ENCODE peak calls at places on chromosomes 3 and 15, in four cellular contexts. J is sigmoid colon, I is BJ, Q is A549. W is an unnamed sample.

GRCh38 chr3:61899700-61900462 is 338.5 kb downstream of the PTPRG start:
- DNase-seq in J (no peak), I (no peak), Q (no peak), W (no peak)

GRCh38 chr15:78065973-78066946 is 11.3 kb downstream of the TBC1D2B start:
- DNase-seq in J (peak), Q (no peak), I (no peak), W (no peak)

GRCh38 chr3:177201707-177202397 is 4.6 kb upstream of the TBL1XR1 start:
- DNase-seq in I (no peak), J (no peak), Q (no peak), W (no peak)

GRCh38 chr3:167978486-167978885 is 117.2 kb downstream of the GOLIM4 start:
- DNase-seq in J (no peak), Q (no peak), I (no peak), W (no peak)

GRCh38 chr3:9316881-9317341 is 45.9 kb upstream of the THUMPD3 start:
- DNase-seq in Q (no peak), J (peak), I (peak), W (no peak)

GRCh38 chr3:17300441-17300840 is 415.7 kb downstream of the PLCL2 start:
- DNase-seq in J (no peak), I (no peak), Q (no peak), W (no peak)

GRCh38 chr3:48397767-48398681 is 26.0 kb downstream of the FBXW12 start:
- DNase-seq in Q (no peak), I (no peak), J (no peak), W (no peak)

GRCh38 chr15:66646308-66646707 is 55.7 kb upstream of the SMAD6 start:
- DNase-seq in I (no peak), J (no peak), Q (no peak), W (no peak)

GRCh38 chr15:98292442-98293240 is 332.1 kb downstream of the ARRDC4 start:
- DNase-seq in I (no peak), J (peak), Q (peak), W (no peak)

GRCh38 chr3:10688126-10688525 is 127.9 kb upstream of the SLC6A11 start:
- DNase-seq in J (no peak), Q (no peak), I (no peak), W (no peak)

GRCh38 chr15:83919319-83919830 is 265.5 kb downstream of the ADAMTSL3 start:
- DNase-seq in I (no peak), Q (no peak), J (no peak), W (no peak)

GRCh38 chr15:59292393-59292792 is 80.3 kb downstream of the MYO1E start:
- DNase-seq in J (no peak), I (no peak), Q (no peak), W (no peak)

GRCh38 chr15:68781766-68782588 is 38.7 kb downstream of the ANP32A start:
- DNase-seq in I (no peak), Q (no peak), J (no peak), W (no peak)

GRCh38 chr3:126891791-126892190 is 91.1 kb upstream of the PLXNA1 start:
- DNase-seq in Q (no peak), J (no peak), I (no peak), W (no peak)

GRCh38 chr15:63274427-63274826 is 3.0 kb upstream of the APH1B start:
- DNase-seq in J (no peak), I (no peak), Q (no peak), W (no peak)

GRCh38 chr3:100455841-100456550 is 36.4 kb upstream of the TMEM45A start:
- DNase-seq in J (no peak), Q (no peak), I (no peak), W (no peak)

GRCh38 chr15:63371297-63371918 is 10.2 kb downstream of the CA12 start:
- DNase-seq in Q (no peak), J (peak), I (no peak), W (no peak)

GRCh38 chr3:32438596-32439344 is 47.1 kb downstream of the CMTM7 start:
- DNase-seq in J (no peak), I (no peak), Q (no peak), W (no peak)

GRCh38 chr3:128432301-128432897 is 34.3 kb downstream of the DNAJB8 start:
- DNase-seq in J (no peak), I (no peak), Q (no peak), W (no peak)

GRCh38 chr3:41200669-41201021 is 1.3 kb downstream of the CTNNB1 start:
- DNase-seq in I (peak), Q (no peak), J (no peak), W (no peak)

GRCh38 chr15:99981223-99981647 is 248.0 kb upstream of the LYSMD4 start:
- DNase-seq in Q (no peak), J (no peak), I (no peak), W (no peak)
- TF ChIP-seq CTCF in Q (no peak), J (no peak), I (no peak), W (no peak)

GRCh38 chr15:80250614-80251504 is 1.2 kb downstream of the CTXND1 start:
- DNase-seq in I (no peak), Q (no peak), J (peak), W (no peak)

GRCh38 chr15:80252281-80252619 is 237 bp upstream of the CTXND1 start:
- DNase-seq in Q (no peak), J (no peak), I (no peak), W (no peak)

GRCh38 chr15:80249973-80250372 is 2.0 kb downstream of the CTXND1 start:
- DNase-seq in Q (no peak), I (no peak), J (no peak), W (no peak)

GRCh38 chr15:80247320-80247719 is 4.7 kb downstream of the CTXND1 start:
- DNase-seq in J (peak), I (no peak), Q (no peak), W (no peak)

DNA sequence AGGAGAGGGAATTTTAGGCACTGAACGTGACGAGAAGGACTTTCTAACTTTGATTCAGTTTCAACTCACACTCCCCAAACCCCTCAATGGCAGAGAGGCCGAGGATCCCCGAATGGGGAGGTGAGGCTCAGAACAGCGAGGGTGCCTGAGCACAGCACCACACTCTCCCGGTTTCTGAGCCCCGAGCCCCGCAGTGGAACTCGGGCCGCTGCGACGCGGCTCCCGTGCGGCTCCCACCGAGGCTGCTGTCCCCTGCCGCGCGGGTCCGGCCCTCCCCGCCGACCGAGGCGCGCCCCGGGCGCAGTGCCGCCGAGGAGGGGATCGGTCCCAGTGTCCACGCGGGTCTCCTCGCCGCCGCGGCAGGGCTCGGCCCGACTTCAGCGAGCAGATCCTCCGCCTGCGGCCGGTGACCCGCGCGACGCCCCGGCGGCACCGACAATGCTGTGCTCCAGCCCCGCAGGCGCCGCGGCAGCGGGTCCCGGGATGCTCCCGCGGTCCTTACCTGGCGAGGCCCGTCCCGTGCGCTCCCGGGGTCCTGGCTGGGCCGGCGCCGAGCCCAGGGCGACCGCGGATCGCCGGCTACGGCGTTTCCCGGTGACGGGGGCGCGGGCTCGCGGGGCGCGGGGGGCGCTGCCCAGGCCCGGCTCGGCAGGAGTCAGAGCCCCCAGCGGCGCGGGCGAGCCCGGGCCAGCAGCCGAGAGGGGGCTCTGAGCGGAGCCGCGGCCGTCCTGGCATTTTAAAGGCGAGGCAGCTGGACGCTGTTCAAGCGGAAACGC is at the start of gene CTXND1:
- DNase-seq in I (no peak), Q (no peak), J (peak), W (no peak)
- H3K4me3 ChIP-seq in I (no peak), Q (peak), J (peak), W (peak)

DNA sequence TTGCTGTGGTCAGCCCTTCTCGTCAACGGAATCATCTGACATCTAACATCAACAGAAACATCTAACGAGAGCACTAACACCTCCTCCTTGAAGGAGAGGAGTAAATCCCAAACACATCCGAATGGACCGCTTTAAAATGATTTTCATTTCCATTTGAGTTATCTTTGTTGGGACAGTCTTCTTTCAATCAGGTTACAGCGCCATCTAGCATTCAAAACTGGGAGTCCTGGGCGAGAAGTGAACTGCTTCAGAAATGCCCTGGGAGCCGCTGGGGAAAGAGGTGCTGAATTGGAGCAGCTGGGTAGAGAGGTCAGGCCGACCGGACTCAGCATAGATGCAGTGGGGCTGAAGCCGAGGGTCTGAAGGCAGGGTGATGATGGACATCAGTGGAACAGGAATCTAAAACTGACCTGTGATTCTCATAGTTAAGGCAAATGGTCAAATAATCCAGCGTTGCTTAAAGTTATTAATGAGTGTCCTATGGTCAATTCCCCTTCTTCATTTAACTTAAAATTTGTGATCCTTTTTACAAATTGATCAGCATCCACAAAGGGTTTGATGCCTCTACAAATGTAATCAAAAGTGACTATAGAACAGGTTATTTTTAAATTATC is 170.0 kb upstream of the NDN start:
- DNase-seq in I (no peak), J (no peak), Q (peak), W (no peak)
- TF ChIP-seq CTCF in I (peak), J (no peak), Q (peak), W (peak)

DNA sequence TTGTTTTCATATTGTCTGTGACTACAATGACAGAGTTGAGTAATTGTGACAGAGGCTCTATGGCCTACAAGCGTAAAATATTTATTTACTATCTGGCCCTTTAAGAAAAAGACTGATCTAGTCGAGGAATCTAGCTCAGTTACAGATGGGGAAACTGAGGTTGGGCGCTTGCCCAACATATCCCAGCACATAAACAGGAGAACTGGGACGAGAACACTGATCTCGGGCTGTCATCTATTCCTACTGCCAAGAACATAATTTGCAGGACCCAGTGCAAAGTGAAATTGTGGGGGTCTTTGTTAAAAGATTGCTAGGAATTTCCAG is 1.9 kb downstream of the FES start:
- DNase-seq in I (no peak), J (no peak), Q (no peak), W (no peak)
- H3K4me3 ChIP-seq in I (no peak), J (peak), Q (no peak), W (no peak)

W was measured in epithelial cell of proximal tubule.